ENCODE peak calls at places on chromosome 6, in eight cellular contexts. S is mesenchymal stem cell; L is PC-3; E is CD8-positive, alpha-beta T cell; N is right lobe of liver; M is aorta; R is GM23248; Q is fibroblast of lung. J is an unnamed sample.

GRCh38 chr6:7939186-7939863 is 28.7 kb upstream of the TXNDC5 start:
- DNase-seq in S (no peak), L (no peak), E (no peak), N (no peak), M (no peak), R (peak; percentile 44), Q (no peak), J (no peak)

GRCh38 chr6:62283828-62284411 is 2.1 kb downstream of the KHDRBS2 start:
- DNase-seq in S (peak; percentile 43), L (peak; percentile 57), E (no peak), N (no peak), M (no peak), R (peak; percentile 26), Q (peak; percentile 0), J (no peak)

GRCh38 chr6:144347447-144347758 is 62.3 kb downstream of the UTRN start:
- DNase-seq in S (no peak), L (no peak), E (no peak), N (no peak), M (no peak), R (no peak), Q (no peak), J (no peak)

GRCh38 chr6:9131616-9132015 is 696.3 kb upstream of the SLC35B3 start:
- DNase-seq in S (no peak), L (no peak), E (no peak), N (peak; percentile 84), M (no peak), R (no peak), Q (no peak), J (no peak)

GRCh38 chr6:131146865-131147264 is 11.6 kb downstream of the AKAP7 start:
- DNase-seq in S (no peak), L (no peak), E (no peak), N (no peak), M (no peak), R (no peak), Q (no peak), J (no peak)

GRCh38 chr6:42820509-42821340 is 38.9 kb downstream of the BICRAL start:
- DNase-seq in S (no peak), L (no peak), E (no peak), N (no peak), M (no peak), R (peak; percentile 46), Q (no peak), J (no peak)

GRCh38 chr6:36029464-36029863 is 1.9 kb downstream of the MAPK14 start:
- DNase-seq in S (peak; percentile 79), L (peak; percentile 65), E (no peak), N (no peak), M (no peak), R (peak; percentile 84), Q (peak; percentile 59), J (no peak)

GRCh38 chr6:42010185-42010872 is 40.0 kb upstream of the TAF8 start:
- DNase-seq in S (peak; percentile 11), L (no peak), E (no peak), N (no peak), M (no peak), R (no peak), Q (no peak), J (no peak)

GRCh38 chr6:5749016-5749665 is 257.6 kb downstream of the NRN1 start:
- DNase-seq in S (no peak), L (no peak), E (no peak), N (no peak), M (no peak), R (no peak), Q (no peak), J (no peak)
- H3K4me1 ChIP-seq in S (peaks cover 5% of the 10 kb centered on the region), L (no peaks in the 10 kb centered on the region), E (no peaks in the 10 kb centered on the region), N (no peaks in the 10 kb centered on the region), M (no peaks in the 10 kb centered on the region), R (peaks cover 18% of the 10 kb centered on the region), Q (no peaks in the 10 kb centered on the region), J (no peaks in the 10 kb centered on the region)

GRCh38 chr6:11230158-11231107 is 2.0 kb downstream of the NEDD9 start:
- DNase-seq in S (peak; percentile 38), L (no peak), E (no peak), N (no peak), M (no peak), R (peak; percentile 47), Q (peak; percentile 50), J (no peak)
- H3K4me3 ChIP-seq in S (no peak overlapping the region), L (peak overlapping the region; percentile 97), E (no peak overlapping the region), N (peak overlapping the region; percentile 69), M (peak overlapping the region; percentile 99), R (peak overlapping the region; percentile 82), Q (peak overlapping the region; percentile 85), J (no peak overlapping the region)

GRCh38 chr6:158038291-158039177 is 56.9 kb downstream of the SYNJ2 start:
- DNase-seq in S (no peak), L (no peak), E (no peak), N (no peak), M (peak; percentile 62), R (no peak), Q (no peak), J (no peak)
- H3K27ac ChIP-seq in S (peak overlapping the region; percentile 98), L (peak overlapping the region; percentile 96), E (no peak overlapping the region), N (no peak overlapping the region), M (peak overlapping the region; percentile 16), R (no peak overlapping the region), Q (peak overlapping the region; percentile 96), J (no peak overlapping the region)

GRCh38 chr6:30681696-30682180 is 4.7 kb downstream of the PPP1R18 start:
- DNase-seq in S (no peak), L (no peak), E (no peak), N (peak; percentile 14), M (no peak), R (no peak), Q (no peak), J (no peak)

GRCh38 chr6:30678964-30679726 is 6.3 kb upstream of the DHX16 start:
- DNase-seq in S (peak; percentile 81), L (peak; percentile 76), E (peak; percentile 91), N (peak; percentile 93), M (peak; percentile 96), R (peak; percentile 80), Q (peak; percentile 69), J (peak; percentile 86)

GRCh38 chr6:30672445-30673253 is at the start of gene DHX16:
- DNase-seq in S (peak; percentile 99), L (peak; percentile 99), E (peak; percentile 85), N (peak; percentile 94), M (peak; percentile 98), R (peak; percentile 97), Q (peak; percentile 98), J (peak; percentile 84)

GRCh38 chr6:30679765-30680535 is 6.5 kb downstream of the PPP1R18 start:
- DNase-seq in S (no peak), L (no peak), E (no peak), N (peak; percentile 27), M (no peak), R (no peak), Q (no peak), J (no peak)

DNA sequence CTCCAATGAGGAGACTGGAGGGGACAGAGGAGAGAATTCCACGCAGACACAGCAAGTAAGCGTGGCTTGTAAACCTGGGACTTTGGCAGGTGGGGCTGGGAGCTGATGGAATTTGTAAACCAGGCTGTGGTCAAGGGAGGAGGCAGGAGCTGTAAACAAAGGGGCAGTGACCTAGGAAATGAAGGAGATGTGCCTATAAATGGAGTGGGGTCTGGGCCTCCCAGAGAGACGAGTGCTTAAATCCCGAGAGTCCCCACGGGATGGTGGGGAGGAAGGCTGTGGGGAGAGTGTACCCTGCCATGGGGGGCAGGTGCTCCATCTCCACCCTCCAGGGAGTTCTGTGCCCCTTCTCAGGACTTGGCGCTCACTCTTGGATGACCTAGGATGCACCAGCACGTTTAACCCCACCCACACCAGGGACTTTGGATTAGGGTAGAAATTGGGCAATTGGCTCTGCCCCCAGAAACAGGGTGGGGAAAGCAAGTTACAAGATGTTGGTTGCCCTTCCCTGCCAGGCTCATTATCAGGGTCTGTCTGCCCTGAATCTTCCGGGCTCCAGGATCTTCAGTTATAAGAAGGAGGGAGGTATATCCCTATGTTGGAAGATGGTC is 4.0 kb upstream of the DHX16 start:
- DNase-seq in S (no peak), L (no peak), E (no peak), N (peak; percentile 73), M (no peak), R (no peak), Q (no peak), J (no peak)
- H3K4me1 ChIP-seq in S (peaks cover 23% of the 10 kb centered on the region), L (peaks cover 24% of the 10 kb centered on the region), E (peaks cover 33% of the 10 kb centered on the region), N (peaks cover 37% of the 10 kb centered on the region), M (peaks cover 2% of the 10 kb centered on the region), R (peaks cover 21% of the 10 kb centered on the region), Q (peaks cover 11% of the 10 kb centered on the region), J (peaks cover 9% of the 10 kb centered on the region)

J was measured in naive thymus-derived CD4-positive, alpha-beta T cell.